ENCODE peak calls at places on chromosomes 13 and 19, in nine cellular contexts. One of them, this sample, is unnamed. For H3K36me3, the result is how much of the 10 kb centered on the place peaks cover.

GRCh38 chr13:40345149-40345514 is 321.3 kb downstream of the FOXO1 start:
- DNase-seq in uterus: no peak
- DNase-seq in heart left ventricle: no peak
- DNase-seq in breast epithelium: no peak
- DNase-seq in IMR-90: no peak
- DNase-seq in K562: no peak
- DNase-seq in adrenal gland: no peak
- DNase-seq in prostate gland: no peak
- DNase-seq in body of pancreas: no peak
- DNase-seq in this sample: no peak

GRCh38 chr13:41008349-41008980 is 10.7 kb downstream of the ELF1 start:
- DNase-seq in heart left ventricle: no peak
- DNase-seq in prostate gland: no peak
- DNase-seq in IMR-90: peak
- DNase-seq in body of pancreas: no peak
- DNase-seq in K562: no peak
- DNase-seq in uterus: no peak
- DNase-seq in breast epithelium: no peak
- DNase-seq in adrenal gland: no peak
- DNase-seq in this sample: no peak

GRCh38 chr13:44768775-44769578 is 192.8 kb upstream of the TSC22D1 start:
- DNase-seq in adrenal gland: no peak
- DNase-seq in uterus: no peak
- DNase-seq in prostate gland: no peak
- DNase-seq in K562: no peak
- DNase-seq in heart left ventricle: no peak
- DNase-seq in body of pancreas: no peak
- DNase-seq in breast epithelium: no peak
- DNase-seq in IMR-90: peak
- DNase-seq in this sample: no peak

GRCh38 chr19:27974082-27974513 is 1238.9 kb downstream of the UQCRFS1 start:
- DNase-seq in prostate gland: no peak
- DNase-seq in body of pancreas: peak
- DNase-seq in heart left ventricle: no peak
- DNase-seq in K562: peak
- DNase-seq in uterus: no peak
- DNase-seq in adrenal gland: peak
- DNase-seq in IMR-90: no peak
- DNase-seq in breast epithelium: no peak
- DNase-seq in this sample: no peak

GRCh38 chr19:39390460-39390758 is 497 bp downstream of the PAF1 start:
- DNase-seq in prostate gland: peak
- DNase-seq in heart left ventricle: no peak
- DNase-seq in K562: no peak
- DNase-seq in adrenal gland: peak
- DNase-seq in breast epithelium: peak
- DNase-seq in uterus: no peak
- DNase-seq in IMR-90: no peak
- DNase-seq in body of pancreas: peak
- DNase-seq in this sample: no peak

GRCh38 chr13:91312324-91312723 is 35.2 kb upstream of the MIR17HG start:
- DNase-seq in body of pancreas: no peak
- DNase-seq in K562: no peak
- DNase-seq in adrenal gland: no peak
- DNase-seq in heart left ventricle: no peak
- DNase-seq in uterus: no peak
- DNase-seq in prostate gland: no peak
- DNase-seq in IMR-90: no peak
- DNase-seq in breast epithelium: no peak
- DNase-seq in this sample: no peak

GRCh38 chr19:33868076-33868735 is 71.5 kb downstream of the KCTD15 start:
- DNase-seq in uterus: no peak
- DNase-seq in IMR-90: no peak
- DNase-seq in prostate gland: no peak
- DNase-seq in breast epithelium: no peak
- DNase-seq in adrenal gland: no peak
- DNase-seq in K562: no peak
- DNase-seq in body of pancreas: no peak
- DNase-seq in heart left ventricle: no peak
- DNase-seq in this sample: peak

GRCh38 chr19:55973982-55974381 is 12.6 kb upstream of the NLRP5 start:
- DNase-seq in body of pancreas: no peak
- DNase-seq in IMR-90: no peak
- DNase-seq in uterus: no peak
- DNase-seq in prostate gland: no peak
- DNase-seq in breast epithelium: no peak
- DNase-seq in adrenal gland: no peak
- DNase-seq in heart left ventricle: no peak
- DNase-seq in K562: no peak
- DNase-seq in this sample: no peak

GRCh38 chr19:43966079-43966694 is 15.2 kb downstream of the ZNF221 start:
- DNase-seq in heart left ventricle: no peak
- DNase-seq in breast epithelium: no peak
- DNase-seq in IMR-90: no peak
- DNase-seq in K562: no peak
- DNase-seq in body of pancreas: no peak
- DNase-seq in prostate gland: no peak
- DNase-seq in uterus: no peak
- DNase-seq in adrenal gland: no peak
- DNase-seq in this sample: no peak

GRCh38 chr19:2962018-2962670 is 15.2 kb upstream of the TLE6 start:
- DNase-seq in breast epithelium: no peak
- DNase-seq in prostate gland: peak
- DNase-seq in body of pancreas: peak
- DNase-seq in IMR-90: peak
- DNase-seq in uterus: no peak
- DNase-seq in heart left ventricle: no peak
- DNase-seq in adrenal gland: no peak
- DNase-seq in K562: peak
- DNase-seq in this sample: no peak

GRCh38 chr19:14553939-14554243 is 18.0 kb downstream of the NDUFB7 start:
- DNase-seq in prostate gland: no peak
- DNase-seq in heart left ventricle: no peak
- DNase-seq in K562: no peak
- DNase-seq in IMR-90: no peak
- DNase-seq in body of pancreas: no peak
- DNase-seq in uterus: no peak
- DNase-seq in breast epithelium: no peak
- DNase-seq in adrenal gland: no peak
- DNase-seq in this sample: no peak

GRCh38 chr13:110685305-110685704 is 20.6 kb downstream of the CARS2 start:
- DNase-seq in K562: no peak
- DNase-seq in adrenal gland: no peak
- DNase-seq in breast epithelium: no peak
- DNase-seq in heart left ventricle: no peak
- DNase-seq in IMR-90: peak
- DNase-seq in uterus: peak
- DNase-seq in body of pancreas: no peak
- DNase-seq in prostate gland: no peak
- DNase-seq in this sample: no peak

GRCh38 chr19:18282788-18283141 is 1.3 kb upstream of the JUND start:
- DNase-seq in prostate gland: no peak
- DNase-seq in heart left ventricle: no peak
- DNase-seq in IMR-90: no peak
- DNase-seq in body of pancreas: no peak
- DNase-seq in K562: no peak
- DNase-seq in adrenal gland: no peak
- DNase-seq in breast epithelium: no peak
- DNase-seq in uterus: no peak
- DNase-seq in this sample: no peak

GRCh38 chr13:73767191-73767741 is 366.9 kb downstream of the KLF12 start:
- DNase-seq in heart left ventricle: no peak
- DNase-seq in breast epithelium: no peak
- DNase-seq in K562: no peak
- DNase-seq in body of pancreas: no peak
- DNase-seq in IMR-90: peak
- DNase-seq in uterus: no peak
- DNase-seq in adrenal gland: no peak
- DNase-seq in prostate gland: no peak
- DNase-seq in this sample: no peak

GRCh38 chr13:73765651-73766384 is 368.4 kb downstream of the KLF12 start:
- DNase-seq in heart left ventricle: peak
- DNase-seq in adrenal gland: peak
- DNase-seq in prostate gland: peak
- DNase-seq in IMR-90: peak
- DNase-seq in body of pancreas: peak
- DNase-seq in uterus: peak
- DNase-seq in breast epithelium: peak
- DNase-seq in K562: no peak
- DNase-seq in this sample: no peak

GRCh38 chr13:73772449-73773186 is 361.6 kb downstream of the KLF12 start:
- DNase-seq in body of pancreas: no peak
- DNase-seq in prostate gland: no peak
- DNase-seq in breast epithelium: no peak
- DNase-seq in K562: no peak
- DNase-seq in heart left ventricle: no peak
- DNase-seq in uterus: no peak
- DNase-seq in IMR-90: no peak
- DNase-seq in adrenal gland: no peak
- DNase-seq in this sample: no peak

GRCh38 chr13:73767747-73768315 is 366.4 kb downstream of the KLF12 start:
- DNase-seq in uterus: no peak
- DNase-seq in heart left ventricle: no peak
- DNase-seq in breast epithelium: no peak
- DNase-seq in prostate gland: no peak
- DNase-seq in adrenal gland: no peak
- DNase-seq in IMR-90: no peak
- DNase-seq in body of pancreas: no peak
- DNase-seq in K562: peak
- DNase-seq in this sample: no peak
- TF ChIP-seq CTCF in uterus: no peak
- TF ChIP-seq CTCF in heart left ventricle: peak
- TF ChIP-seq CTCF in breast epithelium: no peak
- TF ChIP-seq CTCF in prostate gland: no peak
- TF ChIP-seq CTCF in adrenal gland: no peak
- TF ChIP-seq CTCF in IMR-90: peak
- TF ChIP-seq CTCF in body of pancreas: no peak
- TF ChIP-seq CTCF in K562: peak
- TF ChIP-seq CTCF in this sample: no peak

DNA sequence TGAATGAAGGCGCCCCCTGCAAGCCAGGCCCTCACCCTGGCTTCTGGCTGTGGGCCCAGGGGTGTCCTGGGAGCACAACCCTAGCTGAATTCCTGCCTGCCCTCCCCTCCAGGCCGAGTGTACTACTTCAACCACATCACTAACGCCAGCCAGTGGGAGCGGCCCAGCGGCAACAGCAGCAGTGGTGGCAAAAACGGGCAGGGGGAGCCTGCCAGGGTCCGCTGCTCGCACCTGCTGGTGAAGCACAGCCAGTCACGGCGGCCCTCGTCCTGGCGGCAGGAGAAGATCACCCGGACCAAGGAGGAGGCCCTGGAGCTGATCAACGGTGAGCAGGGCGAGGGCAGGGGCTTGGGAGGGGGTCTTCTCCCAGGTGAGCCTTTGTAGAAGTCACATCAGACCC is 3.2 kb downstream of the PIN1 start:
- DNase-seq in uterus: no peak
- DNase-seq in heart left ventricle: peak
- DNase-seq in breast epithelium: no peak
- DNase-seq in K562: no peak
- DNase-seq in body of pancreas: no peak
- DNase-seq in prostate gland: no peak
- DNase-seq in adrenal gland: no peak
- DNase-seq in IMR-90: no peak
- DNase-seq in this sample: no peak
- H3K36me3 ChIP-seq in uterus: under half
- H3K36me3 ChIP-seq in heart left ventricle: half or more
- H3K36me3 ChIP-seq in breast epithelium: under half
- H3K36me3 ChIP-seq in K562: half or more
- H3K36me3 ChIP-seq in body of pancreas: under half
- H3K36me3 ChIP-seq in prostate gland: under half
- H3K36me3 ChIP-seq in adrenal gland: under half
- H3K36me3 ChIP-seq in IMR-90: under half
- H3K36me3 ChIP-seq in this sample: under half

GRCh38 chr19:10219678-10220077 is 11.5 kb downstream of the S1PR2 start:
- DNase-seq in IMR-90: peak
- DNase-seq in uterus: no peak
- DNase-seq in body of pancreas: no peak
- DNase-seq in heart left ventricle: no peak
- DNase-seq in K562: peak
- DNase-seq in prostate gland: no peak
- DNase-seq in adrenal gland: no peak
- DNase-seq in breast epithelium: no peak
- DNase-seq in this sample: no peak
- TF ChIP-seq POLR2A in IMR-90: no peak
- TF ChIP-seq POLR2A in uterus: no peak
- TF ChIP-seq POLR2A in body of pancreas: no peak
- TF ChIP-seq POLR2A in heart left ventricle: no peak
- TF ChIP-seq POLR2A in K562: no peak
- TF ChIP-seq POLR2A in prostate gland: no peak
- TF ChIP-seq POLR2A in adrenal gland: no peak
- TF ChIP-seq POLR2A in breast epithelium: no peak
- TF ChIP-seq POLR2A in this sample: no peak

GRCh38 chr13:109200556-109200955 is 571.1 kb downstream of the MYO16 start:
- DNase-seq in adrenal gland: no peak
- DNase-seq in heart left ventricle: no peak
- DNase-seq in IMR-90: peak
- DNase-seq in body of pancreas: no peak
- DNase-seq in K562: no peak
- DNase-seq in uterus: no peak
- DNase-seq in breast epithelium: no peak
- DNase-seq in prostate gland: no peak
- DNase-seq in this sample: no peak

GRCh38 chr13:109192306-109192705 is 562.9 kb downstream of the MYO16 start:
- DNase-seq in prostate gland: no peak
- DNase-seq in breast epithelium: no peak
- DNase-seq in heart left ventricle: no peak
- DNase-seq in uterus: no peak
- DNase-seq in adrenal gland: no peak
- DNase-seq in IMR-90: no peak
- DNase-seq in body of pancreas: no peak
- DNase-seq in K562: no peak
- DNase-seq in this sample: no peak

GRCh38 chr13:109198585-109198984 is 569.2 kb downstream of the MYO16 start:
- DNase-seq in IMR-90: peak
- DNase-seq in K562: no peak
- DNase-seq in adrenal gland: no peak
- DNase-seq in body of pancreas: no peak
- DNase-seq in prostate gland: no peak
- DNase-seq in heart left ventricle: no peak
- DNase-seq in breast epithelium: peak
- DNase-seq in uterus: no peak
- DNase-seq in this sample: no peak

GRCh38 chr13:109199280-109199679 is 569.9 kb downstream of the MYO16 start:
- DNase-seq in prostate gland: no peak
- DNase-seq in adrenal gland: no peak
- DNase-seq in IMR-90: no peak
- DNase-seq in body of pancreas: no peak
- DNase-seq in heart left ventricle: no peak
- DNase-seq in breast epithelium: no peak
- DNase-seq in K562: no peak
- DNase-seq in uterus: no peak
- DNase-seq in this sample: no peak

DNA sequence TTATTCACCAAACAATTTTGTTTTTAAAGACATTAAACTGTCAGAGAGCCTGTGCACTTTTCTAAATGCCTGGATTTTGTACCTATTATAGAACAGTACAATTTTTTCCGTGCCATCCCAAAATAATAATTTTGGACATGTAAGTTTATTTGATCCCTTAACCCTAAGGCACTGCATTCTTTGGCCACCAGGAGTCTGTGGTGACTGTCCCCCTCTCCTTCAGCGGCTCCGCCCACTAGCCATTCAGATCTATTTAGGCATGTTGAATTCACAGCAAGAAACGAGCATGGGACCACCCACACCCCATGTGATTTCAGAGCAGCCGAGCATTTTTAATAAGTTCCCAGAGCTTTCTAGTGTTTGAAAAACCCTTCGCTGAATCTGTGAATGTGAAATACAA is 567.5 kb downstream of the MYO16 start:
- DNase-seq in adrenal gland: no peak
- DNase-seq in uterus: no peak
- DNase-seq in heart left ventricle: no peak
- DNase-seq in breast epithelium: no peak
- DNase-seq in body of pancreas: no peak
- DNase-seq in IMR-90: no peak
- DNase-seq in prostate gland: no peak
- DNase-seq in K562: peak
- DNase-seq in this sample: no peak
- TF ChIP-seq CTCF in adrenal gland: no peak
- TF ChIP-seq CTCF in uterus: no peak
- TF ChIP-seq CTCF in heart left ventricle: no peak
- TF ChIP-seq CTCF in breast epithelium: no peak
- TF ChIP-seq CTCF in body of pancreas: no peak
- TF ChIP-seq CTCF in IMR-90: no peak
- TF ChIP-seq CTCF in prostate gland: no peak
- TF ChIP-seq CTCF in K562: peak
- TF ChIP-seq CTCF in this sample: no peak

This sample was measured in vagina.